ENCODE peak calls at places on chromosomes 7 and 10, in four cellular contexts. G, D, P and J are unnamed samples.

GRCh38 chr10:62046522-62047239 is 145.2 kb downstream of the ARID5B start:
- DNase-seq in D (peak; percentile 75), G (no peak), P (peak; percentile 83), J (no peak)

GRCh38 chr7:99837649-99838361 is 10.0 kb downstream of the CYP3A43 start:
- DNase-seq in D (no peak), G (no peak), P (peak; percentile 58), J (no peak)

GRCh38 chr10:11654659-11655058 is 43.2 kb upstream of the USP6NL start:
- DNase-seq in P (no peak), D (no peak), G (no peak), J (no peak)

GRCh38 chr7:144534655-144535395 is 131.3 kb upstream of the NOBOX start:
- DNase-seq in G (no peak), P (no peak), D (no peak), J (no peak)

GRCh38 chr10:3658766-3659165 is 126.2 kb downstream of the KLF6 start:
- DNase-seq in G (peak; percentile 34), P (no peak), D (no peak), J (no peak)

GRCh38 chr10:68052463-68052862 is 22.6 kb downstream of the HERC4 start:
- DNase-seq in G (no peak), D (no peak), P (no peak), J (no peak)

GRCh38 chr10:68735119-68735518 is 14.1 kb downstream of the CCAR1 start:
- DNase-seq in D (no peak), G (no peak), P (no peak), J (no peak)

GRCh38 chr7:108094933-108095710 is 35.0 kb downstream of the LAMB4 start:
- DNase-seq in P (no peak), D (peak; percentile 38), G (peak; percentile 54), J (no peak)

GRCh38 chr7:44289341-44290249 is 35.8 kb downstream of the CAMK2B start:
- DNase-seq in P (no peak), D (no peak), G (no peak), J (peak; percentile 53)

GRCh38 chr7:92135490-92135889 is 1.2 kb upstream of the CYP51A1 start:
- DNase-seq in G (no peak), P (no peak), D (no peak), J (no peak)

GRCh38 chr7:99120503-99120902 is 23.4 kb downstream of the SMURF1 start:
- DNase-seq in P (no peak), D (no peak), G (no peak), J (no peak)

GRCh38 chr7:135831451-135832220 is 83.0 kb upstream of the FAM180A start:
- DNase-seq in D (no peak), P (no peak), G (no peak), J (peak; percentile 19)

GRCh38 chr7:5545529-5545928 is 121.9 kb upstream of the TNRC18 start:
- DNase-seq in G (no peak), P (no peak), D (no peak), J (no peak)